ENCODE peak calls at places on chromosome 19, in eight cellular contexts. Z, B, Y, X, D, K, J and R are unnamed samples.

GRCh38 chr19:41297628-41298326 is 12.2 kb upstream of the CCDC97 start:
- DNase-seq in B (no peak), Z (no peak), Y (no peak), J (no peak), K (no peak), X (no peak), D (no peak), R (peak; percentile 39)

GRCh38 chr19:29837448-29837961 is 25.7 kb downstream of the CCNE1 start:
- DNase-seq in Z (no peak), D (no peak), J (no peak), B (peak; percentile 29), Y (no peak), K (no peak), X (peak; percentile 23), R (peak; percentile 73)

GRCh38 chr19:18194554-18195238 is 1.7 kb downstream of the MPV17L2 start:
- DNase-seq in Y (no peak), J (no peak), D (no peak), X (no peak), Z (no peak), B (no peak), K (peak; percentile 58), R (no peak)

GRCh38 chr19:44808463-44809371 is at the start of gene BCAM:
- DNase-seq in Y (peak; percentile 39), Z (peak; percentile 95), K (peak; percentile 91), D (peak; percentile 69), J (no peak), B (no peak), X (no peak), R (no peak)

GRCh38 chr19:5790573-5791520 is at the start of gene DUS3L:
- DNase-seq in Y (peak; percentile 93), Z (peak; percentile 99), K (peak; percentile 99), B (peak; percentile 90), D (peak; percentile 96), X (peak; percentile 95), J (peak; percentile 96), R (peak; percentile 95)

GRCh38 chr19:53553865-53554791 is 16.2 kb downstream of the ZNF331 start:
- DNase-seq in K (no peak), Y (peak; percentile 78), B (peak; percentile 83), J (peak; percentile 85), D (peak; percentile 87), X (peak; percentile 91), Z (peak; percentile 90), R (peak; percentile 96)

GRCh38 chr19:17873661-17874422 is 2.1 kb downstream of the SLC5A5 start:
- DNase-seq in K (peak; percentile 94), D (no peak), B (peak; percentile 53), J (no peak), Y (no peak), Z (peak; percentile 33), X (peak; percentile 68), R (peak; percentile 68)

GRCh38 chr19:45440873-45441654 is 17.3 kb upstream of the ERCC1 start:
- DNase-seq in J (no peak), D (no peak), Z (peak; percentile 35), B (no peak), K (peak; percentile 49), Y (no peak), X (no peak), R (no peak)